ENCODE peak calls at places on chromosomes 4 and X, in four cellular contexts. I, E, N and Y are unnamed samples.

GRCh38 chrX:49175435-49175834 is 3.7 kb downstream of the PLP2 start:
- DNase-seq in I (no peak), E (no peak), N (no peak), Y (no peak)

GRCh38 chr4:10114607-10115006 is 2.0 kb downstream of the WDR1 start:
- DNase-seq in I (no peak), E (no peak), N (no peak), Y (no peak)

GRCh38 chr4:150098214-150098613 is 20.0 kb downstream of the DCLK2 start:
- DNase-seq in I (no peak), E (no peak), N (no peak), Y (no peak)

GRCh38 chr4:76879731-76880364 is 18.1 kb downstream of the SOWAHB start:
- DNase-seq in I (no peak), E (peak), N (no peak), Y (no peak)

GRCh38 chr4:82599336-82599735 is 37.5 kb upstream of the TMEM150C start:
- DNase-seq in I (no peak), E (no peak), N (no peak), Y (no peak)

GRCh38 chr4:105896984-105897760 is 1.9 kb downstream of the NPNT start:
- DNase-seq in I (no peak), E (no peak), N (no peak), Y (peak)

GRCh38 chr4:187664011-187664410 is 331.6 kb upstream of the ZFP42 start:
- DNase-seq in I (no peak), E (no peak), N (no peak), Y (no peak)

GRCh38 chr4:25236971-25237370 is 3.1 kb downstream of the PI4K2B start:
- DNase-seq in I (no peak), E (no peak), N (no peak), Y (no peak)

GRCh38 chr4:147790412-147790811 is 58.5 kb downstream of the ARHGAP10 start:
- DNase-seq in I (no peak), E (no peak), N (no peak), Y (peak)

GRCh38 chr4:32858971-32859370 is 2138.8 kb downstream of the PCDH7 start:
- DNase-seq in I (no peak), E (no peak), N (no peak), Y (peak)

GRCh38 chrX:8737883-8738282 is 5.9 kb upstream of the ANOS1 start:
- DNase-seq in I (no peak), E (no peak), N (no peak), Y (no peak)

GRCh38 chrX:119624417-119624816 is 18.2 kb upstream of the NKRF start:
- DNase-seq in I (no peak), E (no peak), N (no peak), Y (no peak)

GRCh38 chr4:82618321-82618720 is 56.5 kb upstream of the TMEM150C start:
- DNase-seq in I (no peak), E (no peak), N (no peak), Y (no peak)

GRCh38 chr4:15755781-15756180 is 22.3 kb upstream of the CD38 start:
- DNase-seq in I (no peak), E (no peak), N (no peak), Y (no peak)

GRCh38 chr4:182928061-182928460 is 10.9 kb upstream of the DCTD start:
- DNase-seq in I (no peak), E (no peak), N (no peak), Y (no peak)

DNA sequence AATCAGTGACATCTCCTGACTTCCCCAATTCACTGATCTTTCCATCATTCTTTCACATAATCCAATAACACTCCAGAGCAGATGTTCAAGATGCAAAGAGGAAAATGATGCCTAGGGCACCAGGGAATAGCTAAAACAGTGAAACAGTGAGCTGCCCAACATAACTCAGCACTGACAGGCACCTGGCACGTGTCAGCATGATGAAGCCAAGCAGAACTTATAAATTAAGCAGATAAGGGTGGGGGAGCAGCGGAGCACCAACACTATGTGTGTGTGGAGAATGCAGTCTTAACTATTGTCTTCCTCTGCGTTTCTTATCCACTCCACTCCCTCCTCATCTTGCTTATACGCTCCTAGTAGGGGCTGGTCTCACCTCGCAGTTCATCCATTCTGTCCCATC is 89.4 kb downstream of the AMMECR1 start:
- DNase-seq in I (no peak), E (no peak), N (no peak), Y (no peak)
- H3K27ac ChIP-seq in I (no peak), E (no peak), N (no peak), Y (no peak)

GRCh38 chrX:139560221-139560620 is 29.7 kb downstream of the F9 start:
- DNase-seq in I (no peak), E (no peak), N (no peak), Y (no peak)

GRCh38 chrX:139554367-139554766 is 23.8 kb downstream of the F9 start:
- DNase-seq in I (no peak), E (no peak), N (no peak), Y (no peak)

GRCh38 chrX:139559383-139560042 is 29.0 kb downstream of the F9 start:
- DNase-seq in I (no peak), E (peak), N (peak), Y (peak)

DNA sequence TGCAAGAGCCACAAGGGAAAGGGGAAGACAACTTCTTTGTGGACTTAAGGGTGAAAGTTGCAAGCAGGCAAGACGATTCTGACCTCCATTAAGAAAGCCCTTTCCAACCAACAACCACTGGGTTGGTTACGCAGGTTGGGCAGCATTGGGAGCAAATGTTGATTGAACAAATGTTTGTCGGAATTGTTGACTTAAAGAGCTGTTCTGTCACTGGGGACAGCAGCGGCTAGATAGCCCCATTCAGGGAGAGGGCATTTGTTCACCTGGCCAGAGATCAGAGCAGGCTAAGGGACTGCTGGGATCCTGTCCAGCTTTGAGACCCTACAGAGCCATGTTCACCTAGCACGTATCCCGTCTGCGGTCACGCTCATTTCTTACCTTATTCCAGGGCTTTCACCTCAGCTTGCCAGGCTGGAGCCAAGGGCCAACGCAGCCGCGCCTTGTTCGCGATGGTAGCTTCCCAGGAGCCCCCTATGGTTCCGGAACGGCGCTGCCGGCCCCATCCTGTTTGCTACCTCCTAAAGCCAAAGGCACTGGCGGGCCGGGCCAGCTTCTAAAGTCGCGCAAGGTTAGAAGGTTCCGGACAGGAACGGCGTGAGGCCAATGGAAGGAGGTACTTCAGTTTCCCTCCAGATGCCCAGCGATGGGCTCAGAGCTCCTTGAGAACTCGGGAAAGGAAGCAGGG is 24.6 kb downstream of the F9 start:
- DNase-seq in I (peak), E (no peak), N (no peak), Y (no peak)
- TF ChIP-seq CTCF in I (no peak), E (no peak), N (no peak), Y (no peak)

GRCh38 chr4:126871810-126872209 is 760.9 kb upstream of the INTU start:
- DNase-seq in I (no peak), E (no peak), N (no peak), Y (no peak)
- H3K27ac ChIP-seq in I (no peak), E (no peak), N (no peak), Y (no peak)

GRCh38 chr4:762211-763190 is 56.9 kb downstream of the PCGF3 start:
- DNase-seq in I (peak), E (no peak), N (no peak), Y (no peak)
- TF ChIP-seq CTCF in I (no peak), E (peak), N (no peak), Y (no peak)

GRCh38 chr4:78971326-78971725 is 32.1 kb upstream of the PAQR3 start:
- DNase-seq in I (no peak), E (no peak), N (no peak), Y (no peak)
- H3K27ac ChIP-seq in I (no peak), E (no peak), N (no peak), Y (no peak)

DNA sequence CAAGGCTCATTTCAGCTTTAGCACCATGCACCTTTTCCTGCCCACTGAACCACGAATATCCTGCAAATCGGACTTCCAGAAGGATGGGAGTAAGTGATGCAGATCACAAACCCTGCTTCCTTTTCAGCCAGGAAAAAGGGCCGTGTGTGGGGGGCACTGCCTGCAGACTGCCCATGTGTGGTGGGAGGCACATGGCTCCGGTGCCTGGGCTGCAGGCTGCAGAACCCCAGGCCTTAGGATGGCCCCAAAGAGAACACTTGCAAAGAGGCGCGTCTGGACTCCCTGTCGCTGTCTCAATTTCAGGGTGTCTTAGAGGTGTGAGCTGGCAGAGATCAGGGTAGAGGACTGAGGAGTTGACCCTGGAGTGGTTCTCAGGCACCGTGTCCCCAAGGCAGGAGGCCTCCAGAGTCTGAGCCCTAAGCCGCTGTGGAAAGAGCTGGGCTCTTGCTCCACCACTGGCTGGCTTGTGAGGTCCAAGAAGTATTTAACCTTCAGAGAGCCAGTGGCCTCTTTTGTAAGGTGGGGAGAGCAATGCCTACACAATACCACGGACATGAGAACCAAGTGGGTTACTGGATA is 97.0 kb downstream of the ENPP6 start:
- DNase-seq in I (no peak), E (no peak), N (no peak), Y (no peak)
- TF ChIP-seq CTCF in I (no peak), E (no peak), N (no peak), Y (no peak)